ENCODE peak calls at places on chromosomes 12 and 14, in four cellular contexts. U is H54; L is NCI-H1092 treated with DMSO at 0.1 percent for 48 hours; N is CD8-positive, alpha-beta T cell. Y is an unnamed sample.

GRCh38 chr12:115871714-115872113 is 405.8 kb downstream of the MED13L start:
- DNase-seq in N (no peak), L (peak), U (peak), Y (peak)

GRCh38 chr12:29996993-29997392 is 213.3 kb upstream of the TMTC1 start:
- DNase-seq in N (no peak), L (no peak), U (no peak), Y (no peak)

GRCh38 chr14:56342419-56342901 is 224.2 kb downstream of the PELI2 start:
- DNase-seq in L (no peak), U (no peak), N (no peak), Y (peak)

GRCh38 chr14:94278732-94279131 is 14.3 kb downstream of the SERPINA10 start:
- DNase-seq in N (no peak), U (no peak), L (no peak), Y (no peak)

GRCh38 chr12:130031571-130032189 is 127.9 kb upstream of the TMEM132D start:
- DNase-seq in N (peak), U (peak), L (peak), Y (no peak)

GRCh38 chr14:35342160-35343010 is 50.2 kb downstream of the PSMA6 start:
- DNase-seq in L (peak), N (no peak), U (no peak), Y (no peak)

GRCh38 chr14:69574266-69574953 is at the start of gene CCDC177:
- DNase-seq in L (peak), N (peak), U (peak), Y (peak)

GRCh38 chr12:2008677-2009076 is 4.4 kb upstream of the DCP1B start:
- DNase-seq in L (no peak), U (no peak), N (no peak), Y (no peak)

GRCh38 chr12:2960432-2960956 is 1.3 kb downstream of the TEAD4 start:
- DNase-seq in L (no peak), N (no peak), U (peak), Y (no peak)

GRCh38 chr12:88308825-88309224 is 166.7 kb downstream of the TMTC3 start:
- DNase-seq in U (no peak), L (no peak), N (no peak), Y (no peak)